ENCODE peak calls at places on chromosomes 5 and 9, in eight cellular contexts. C, R, Q, K, F, I, A and G are unnamed samples.

GRCh38 chr5:135398160-135398854 is 724 bp downstream of the MACROH2A1 start:
- DNase-seq in F (peak), A (peak), Q (peak), I (peak), K (peak), C (no peak), R (peak), G (peak)

GRCh38 chr5:29005386-29005785 is 1967.0 kb upstream of the CDH9 start:
- DNase-seq in A (no peak), R (no peak), F (no peak), C (no peak), Q (no peak), I (no peak), K (no peak), G (no peak)

GRCh38 chr9:102867488-102867887 is 127.6 kb upstream of the CYLC2 start:
- DNase-seq in C (no peak), K (no peak), F (no peak), A (no peak), I (no peak), R (no peak), Q (no peak), G (no peak)

GRCh38 chr5:148085934-148086333 is 22.2 kb downstream of the SPINK5 start:
- DNase-seq in A (no peak), I (no peak), Q (peak), F (no peak), K (no peak), R (no peak), C (no peak), G (no peak)

GRCh38 chr9:81053298-81054025 is 635.9 kb downstream of the TLE1 start:
- DNase-seq in A (no peak), F (no peak), K (no peak), I (no peak), R (no peak), C (no peak), Q (no peak), G (no peak)

GRCh38 chr9:24881361-24881760 is 335.7 kb upstream of the IZUMO3 start:
- DNase-seq in R (no peak), K (no peak), A (no peak), C (no peak), I (no peak), F (no peak), Q (no peak), G (no peak)

GRCh38 chr9:130023994-130024596 is 18.9 kb downstream of the FNBP1 start:
- DNase-seq in R (no peak), K (no peak), Q (no peak), A (no peak), F (no peak), I (no peak), C (no peak), G (no peak)

GRCh38 chr9:19440376-19440775 is 31.6 kb downstream of the ACER2 start:
- DNase-seq in F (no peak), C (no peak), K (no peak), R (no peak), A (no peak), I (no peak), Q (no peak), G (no peak)

GRCh38 chr5:151184316-151185042 is 26.9 kb upstream of the ANXA6 start:
- DNase-seq in K (no peak), Q (peak), C (no peak), A (no peak), R (peak), I (no peak), F (no peak), G (no peak)

GRCh38 chr9:33244150-33244784 is 4.3 kb downstream of the SPINK4 start:
- DNase-seq in F (no peak), I (no peak), K (no peak), C (no peak), A (no peak), R (peak), Q (no peak), G (no peak)

DNA sequence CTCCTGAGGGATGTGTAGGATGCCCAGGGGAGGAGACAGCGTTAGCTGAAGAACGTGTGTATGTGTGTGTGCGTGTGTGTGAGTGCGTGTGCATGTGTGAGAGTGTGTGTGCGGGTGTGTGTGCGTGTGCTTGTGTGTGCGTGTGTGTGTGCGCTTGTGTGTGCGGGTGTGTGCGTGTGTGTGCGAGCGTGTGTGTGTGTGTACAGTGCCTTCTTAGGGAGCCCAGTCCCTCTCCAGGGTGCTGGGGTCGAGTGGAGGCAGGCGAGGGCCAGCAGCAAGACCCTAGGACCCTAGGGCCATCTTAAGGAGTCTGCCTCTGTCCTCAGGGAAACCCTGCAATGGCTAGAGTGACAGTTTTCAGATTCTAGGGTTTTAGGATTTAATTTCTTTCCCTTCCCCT is 26.0 kb upstream of the STXBP1 start:
- DNase-seq in A (no peak), C (no peak), R (no peak), Q (no peak), F (no peak), K (no peak), I (no peak), G (no peak)
- TF ChIP-seq POLR2A in A (no peak), C (no peak), R (no peak), Q (no peak), F (no peak), K (no peak), I (no peak), G (no peak)

GRCh38 chr5:10648806-10649517 is 85.1 kb downstream of the ANKRD33B start:
- DNase-seq in Q (no peak), R (no peak), A (no peak), K (no peak), F (peak), C (no peak), I (no peak), G (no peak)

GRCh38 chr5:10649518-10650410 is 85.9 kb downstream of the ANKRD33B start:
- DNase-seq in Q (no peak), I (no peak), F (peak), A (no peak), K (no peak), C (no peak), R (no peak), G (peak)

GRCh38 chr5:10645671-10646070 is 81.8 kb downstream of the ANKRD33B start:
- DNase-seq in C (no peak), I (no peak), Q (no peak), K (no peak), R (no peak), A (no peak), F (peak), G (no peak)

GRCh38 chr5:10645146-10645545 is 81.3 kb downstream of the ANKRD33B start:
- DNase-seq in K (no peak), A (no peak), F (peak), C (no peak), Q (no peak), I (no peak), R (no peak), G (peak)

GRCh38 chr5:10647640-10648039 is 83.8 kb downstream of the ANKRD33B start:
- DNase-seq in K (no peak), F (peak), A (no peak), C (no peak), Q (no peak), R (no peak), I (no peak), G (peak)
- TF ChIP-seq CTCF in K (no peak), F (no peak), A (no peak), C (no peak), Q (no peak), R (no peak), I (no peak), G (no peak)

DNA sequence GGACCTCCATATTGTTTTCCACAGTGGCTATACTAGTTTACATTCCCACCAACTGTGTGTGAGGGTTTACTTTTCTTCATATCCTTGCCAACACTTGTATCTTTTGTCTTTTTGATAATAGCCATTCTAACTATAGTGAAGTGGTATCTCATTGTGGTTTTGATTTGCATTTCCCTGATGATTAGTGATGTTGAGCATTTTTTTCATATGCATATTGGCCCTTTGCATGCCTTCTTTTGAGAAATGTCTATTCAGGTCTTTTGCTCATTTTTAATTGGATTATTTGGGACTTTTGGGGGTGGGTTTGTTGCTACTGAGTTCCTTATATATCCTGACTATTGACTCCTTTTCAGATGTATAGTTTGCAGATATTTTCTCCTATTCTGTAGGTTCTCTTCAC is 44.4 kb downstream of the FEM1C start:
- DNase-seq in I (no peak), K (no peak), Q (no peak), C (no peak), A (no peak), R (no peak), F (no peak), G (no peak)
- H3K4me3 ChIP-seq in I (no peak), K (no peak), Q (no peak), C (no peak), A (no peak), R (no peak), F (no peak), G (no peak)

DNA sequence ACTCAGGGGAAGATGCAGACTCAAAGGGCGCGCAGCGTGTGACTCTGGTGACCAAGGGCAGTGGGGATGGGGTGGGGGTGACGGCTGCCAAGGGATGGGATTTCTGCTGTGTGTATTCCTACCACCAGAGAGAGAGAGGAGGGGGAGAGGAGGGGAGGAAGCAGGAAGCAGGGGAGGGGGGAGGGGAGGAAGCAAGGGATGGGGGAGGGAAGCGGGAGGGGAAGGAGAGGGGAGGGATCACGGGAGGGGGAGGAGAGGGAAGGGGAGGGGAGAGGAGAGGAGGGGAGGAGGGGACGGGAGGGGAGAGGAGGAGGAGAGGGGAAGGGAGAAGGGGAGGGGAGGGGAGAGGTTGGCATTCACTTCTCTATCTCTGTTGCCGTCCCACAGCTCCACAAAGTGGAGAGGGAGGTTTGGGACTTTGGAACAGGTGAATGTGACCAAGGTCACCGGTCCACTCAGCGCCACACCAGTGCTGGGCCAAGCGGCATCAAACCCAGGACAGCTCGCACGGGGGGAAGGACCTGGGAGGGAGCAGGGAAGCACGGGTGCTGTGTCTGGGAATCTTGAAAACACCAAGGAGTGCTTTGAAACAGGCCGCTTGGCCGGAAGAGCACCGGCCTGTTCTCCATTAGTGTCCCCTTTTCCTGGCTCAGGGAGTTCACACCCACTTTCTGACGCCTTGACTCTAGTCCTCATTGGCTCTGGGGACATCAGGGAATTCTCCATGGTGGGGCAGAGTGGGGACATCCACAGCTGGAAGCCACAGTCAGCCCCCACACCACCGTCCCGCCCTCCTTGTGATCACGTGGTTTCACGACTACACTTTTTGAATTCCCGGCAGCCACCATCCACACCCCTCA is 77.4 kb downstream of the VAV2 start:
- DNase-seq in R (no peak), F (no peak), I (no peak), A (no peak), C (no peak), Q (no peak), K (no peak), G (no peak)
- TF ChIP-seq POLR2A in R (no peak), F (no peak), I (no peak), A (no peak), C (no peak), Q (no peak), K (no peak), G (no peak)

DNA sequence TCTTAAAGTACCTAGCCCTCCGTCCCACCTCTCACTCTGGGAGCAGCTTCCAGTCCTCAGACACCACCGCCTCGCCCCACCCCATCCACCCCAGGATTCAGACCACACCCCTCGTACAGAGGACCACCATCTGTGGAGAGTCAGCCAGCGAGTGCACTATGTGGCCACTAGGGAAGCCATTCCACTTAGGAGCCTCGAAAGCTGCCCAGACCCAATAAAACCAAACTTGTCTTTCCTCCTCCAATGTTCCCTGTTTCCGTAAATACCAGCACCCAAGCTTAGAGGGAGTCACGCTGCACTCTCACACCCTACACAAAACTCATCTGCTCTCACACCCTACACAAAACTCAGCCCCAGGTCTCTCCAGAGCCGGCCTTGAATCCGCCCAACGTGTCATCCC is 1.9 kb downstream of the GCNT4 start:
- DNase-seq in C (no peak), K (no peak), Q (no peak), A (no peak), R (no peak), I (no peak), F (no peak), G (no peak)
- TF ChIP-seq CTCF in C (no peak), K (no peak), Q (no peak), A (no peak), R (no peak), I (peak), F (no peak), G (no peak)

GRCh38 chr5:92525131-92525530 is 1055.9 kb downstream of the NR2F1-AS1 start:
- DNase-seq in Q (no peak), K (no peak), A (no peak), C (no peak), I (no peak), F (no peak), R (no peak), G (no peak)

DNA sequence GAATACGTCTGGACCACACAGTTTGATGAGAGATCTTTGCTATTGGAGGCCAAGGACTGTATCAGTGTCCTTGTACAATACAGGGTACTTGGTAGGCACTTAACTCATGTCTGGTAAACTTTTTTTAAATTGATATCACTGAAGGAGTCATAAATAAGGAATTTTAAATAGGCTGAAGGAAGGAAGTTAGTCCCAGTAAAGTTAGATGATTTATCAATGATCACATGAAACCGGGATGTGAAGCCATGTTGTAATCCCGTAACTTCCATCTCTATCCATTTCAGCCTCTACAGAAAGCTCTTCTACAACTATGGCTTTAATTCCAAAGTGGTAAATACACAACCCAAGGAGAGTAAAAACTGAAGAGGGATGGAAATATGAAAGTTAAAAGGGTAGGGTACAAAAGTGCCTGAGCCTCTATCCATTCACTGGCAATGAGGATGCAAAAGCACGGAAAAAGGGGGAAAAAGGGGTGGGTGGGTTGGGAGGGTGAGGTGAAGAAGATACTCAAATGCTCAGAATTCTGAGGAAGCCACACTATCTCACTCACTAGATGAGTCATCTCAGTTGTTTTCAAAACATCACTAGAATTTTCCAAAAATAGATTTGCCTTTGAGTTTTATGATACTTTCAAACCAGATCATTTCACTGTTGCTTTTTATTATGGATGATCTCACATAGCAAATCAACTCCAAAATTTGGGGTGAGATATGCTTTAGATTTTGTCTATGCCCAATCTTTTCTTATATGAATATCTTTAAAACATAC is 1053.5 kb downstream of the NR2F1-AS1 start:
- DNase-seq in F (no peak), I (no peak), C (no peak), K (no peak), Q (no peak), R (no peak), A (no peak), G (no peak)
- H3K4me3 ChIP-seq in F (no peak), I (no peak), C (no peak), K (no peak), Q (no peak), R (no peak), A (no peak), G (no peak)

GRCh38 chr5:154189819-154190651 is 498 bp upstream of the GALNT10 start:
- DNase-seq in Q (peak), F (peak), R (peak), I (peak), A (peak), K (peak), C (peak), G (peak)
- TF ChIP-seq POLR2A in Q (no peak), F (no peak), R (no peak), I (peak), A (no peak), K (peak), C (no peak), G (no peak)

DNA sequence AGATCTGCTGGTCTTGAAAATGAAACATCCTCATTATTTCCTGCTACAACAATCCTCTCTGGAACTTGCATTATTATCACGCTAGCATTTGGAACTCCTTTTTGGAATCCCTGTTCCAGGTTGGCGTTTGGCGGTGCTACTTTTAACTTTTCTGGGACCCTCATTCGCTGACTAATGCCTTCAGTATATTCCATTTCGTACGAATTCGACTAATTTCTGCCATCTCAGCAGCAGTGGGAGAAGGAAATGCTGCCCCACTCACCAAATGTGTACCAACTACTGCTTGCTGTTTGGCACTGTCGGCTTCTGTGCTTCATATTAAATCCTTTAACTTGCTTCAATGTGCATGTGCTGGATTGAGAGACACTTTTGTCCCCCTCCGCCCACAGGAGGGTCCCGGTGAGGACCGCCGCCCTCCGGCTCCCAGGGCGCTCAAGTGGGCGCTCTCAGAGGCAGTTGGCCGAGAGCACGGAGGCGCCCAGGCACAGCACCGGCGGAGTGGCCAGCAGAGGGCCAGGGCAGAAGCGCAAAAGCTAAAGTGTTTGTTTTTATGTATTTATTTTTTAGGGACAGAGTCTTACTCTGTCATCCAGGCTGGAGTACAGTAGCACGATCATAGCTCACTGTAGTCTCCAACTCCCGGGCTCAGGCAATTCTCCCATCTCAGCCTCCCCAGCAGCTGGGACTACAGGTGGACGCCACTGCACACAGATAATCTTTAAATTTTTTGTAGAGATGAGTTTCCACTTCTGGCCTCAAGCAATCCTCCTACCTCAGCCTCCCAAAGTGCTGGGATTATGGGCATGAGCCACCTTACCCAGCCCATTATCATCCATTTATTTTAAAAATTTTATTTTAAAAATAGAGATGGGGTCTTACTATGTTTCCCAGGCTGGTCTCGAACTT is 11.9 kb downstream of the PDE6A start:
- DNase-seq in K (no peak), Q (no peak), C (no peak), A (no peak), R (no peak), F (peak), I (no peak), G (no peak)
- TF ChIP-seq CTCF in K (no peak), Q (no peak), C (no peak), A (no peak), R (no peak), F (no peak), I (peak), G (no peak)

GRCh38 chr5:62579761-62580160 is 1.1 kb downstream of the LRRC70 start:
- DNase-seq in K (no peak), I (no peak), A (no peak), R (no peak), Q (no peak), C (no peak), F (no peak), G (no peak)
- H3K4me3 ChIP-seq in K (no peak), I (no peak), A (no peak), R (no peak), Q (no peak), C (peak), F (no peak), G (no peak)